ENCODE peak calls at places on chromosomes 16 and 17, in four cellular contexts. W is H1, K is K562, N is HepG2. V is an unnamed sample.

GRCh38 chr16:11658896-11659708 is 9.2 kb upstream of the SNN start:
- DNase-seq in W (no peak), K (no peak), N (no peak), V (no peak)

GRCh38 chr16:72425571-72426341 is 253.8 kb upstream of the PMFBP1 start:
- DNase-seq in W (no peak), K (no peak), N (no peak), V (no peak)

GRCh38 chr16:18945233-18945632 is 19.0 kb upstream of the SMG1 start:
- DNase-seq in W (no peak), K (no peak), N (no peak), V (no peak)

GRCh38 chr16:71542377-71542776 is 16.2 kb downstream of the CHST4 start:
- DNase-seq in W (no peak), K (peak; percentile 44), N (peak; percentile 63), V (no peak)

GRCh38 chr17:6940186-6940649 is 55.6 kb upstream of the ALOX12 start:
- DNase-seq in W (no peak), K (peak; percentile 49), N (no peak), V (no peak)

GRCh38 chr17:58488428-58488890 is 251 bp upstream of the HSF5 start:
- DNase-seq in W (no peak), K (no peak), N (no peak), V (no peak)

GRCh38 chr16:57229079-57229478 is 16.0 kb upstream of the ARL2BP start:
- DNase-seq in W (no peak), K (no peak), N (no peak), V (no peak)

GRCh38 chr17:78879679-78880186 is 23.3 kb downstream of the CEP295NL start:
- DNase-seq in W (no peak), K (peak; percentile 44), N (no peak), V (no peak)

GRCh38 chr16:1781758-1782407 is 488 bp downstream of the SPSB3 start:
- DNase-seq in W (no peak), K (no peak), N (no peak), V (no peak)

GRCh38 chr16:74726736-74727135 is 26.1 kb upstream of the MLKL start:
- DNase-seq in W (peak; percentile 58), K (peak; percentile 63), N (peak; percentile 50), V (no peak)

GRCh38 chr16:71288570-71288889 is 672 bp downstream of the CMTR2 start:
- DNase-seq in W (no peak), K (no peak), N (no peak), V (no peak)

GRCh38 chr16:54282202-54282922 is 4.2 kb downstream of the IRX3 start:
- DNase-seq in W (no peak), K (peak; percentile 71), N (no peak), V (no peak)

GRCh38 chr16:27445502-27446175 is 43.7 kb downstream of the IL21R start:
- DNase-seq in W (no peak), K (no peak), N (no peak), V (no peak)

GRCh38 chr17:41178341-41178740 is 320 bp upstream of the KRTAP4-2 start:
- DNase-seq in W (no peak), K (no peak), N (no peak), V (no peak)

GRCh38 chr16:13892301-13892700 is 27.7 kb upstream of the ERCC4 start:
- DNase-seq in W (no peak), K (no peak), N (no peak), V (no peak)

DNA sequence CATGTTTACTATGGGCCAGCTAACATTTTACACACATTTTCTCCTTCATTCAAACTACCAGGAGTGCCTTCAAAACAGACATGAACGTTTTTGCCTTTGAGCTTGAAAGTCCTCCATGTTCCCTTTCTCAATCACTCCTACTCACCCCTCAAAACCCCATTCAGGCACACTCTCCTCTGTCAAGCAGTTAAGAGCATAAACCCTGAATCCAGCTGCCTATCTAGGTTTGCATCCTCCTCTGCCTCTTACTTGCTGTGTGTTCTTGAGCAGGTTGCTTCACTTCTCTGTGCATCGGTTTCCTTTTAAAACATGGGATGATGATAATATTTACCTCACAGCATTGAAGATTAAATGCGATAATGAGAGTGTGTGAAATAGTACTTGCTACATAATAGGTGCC is 215.3 kb downstream of the HAPSTR1 start:
- DNase-seq in W (no peak), K (no peak), N (no peak), V (no peak)
- TF ChIP-seq BRCA1 in W (no peak), K (no peak), N (no peak), V (no peak)

GRCh38 chr16:61900482-61900881 is 135.8 kb downstream of the CDH8 start:
- DNase-seq in W (no peak), K (no peak), N (no peak), V (no peak)
- TF ChIP-seq BRCA1 in W (no peak), K (no peak), N (no peak), V (no peak)

GRCh38 chr16:53156516-53156915 is 101.7 kb downstream of the CHD9 start:
- DNase-seq in W (no peak), K (no peak), N (no peak), V (no peak)
- TF ChIP-seq BRCA1 in W (no peak), K (no peak), N (no peak), V (no peak)

GRCh38 chr16:68732068-68732680 is 4.9 kb upstream of the CDH1 start:
- DNase-seq in W (no peak), K (peak; percentile 86), N (peak; percentile 62), V (no peak)
- TF ChIP-seq BRCA1 in W (no peak), K (no peak), N (no peak), V (no peak)

DNA sequence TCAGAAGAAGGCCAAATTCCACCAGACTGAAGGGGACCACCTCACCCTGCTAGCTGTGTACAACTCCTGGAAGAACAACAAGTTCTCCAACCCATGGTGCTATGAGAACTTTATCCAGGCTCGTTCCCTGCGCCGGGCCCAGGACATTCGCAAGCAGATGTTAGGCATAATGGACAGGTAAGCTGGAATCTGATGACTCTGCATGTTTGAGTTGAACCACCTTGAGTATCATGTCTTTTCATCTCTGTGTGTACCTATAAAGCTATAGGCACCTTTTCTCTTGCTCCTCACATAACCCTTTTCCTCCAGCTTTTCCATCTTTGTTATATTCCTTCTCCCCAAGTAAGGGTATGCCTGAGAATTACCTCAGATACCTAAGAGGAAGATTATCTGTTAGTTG is 24.8 kb downstream of the ETV4 start:
- DNase-seq in W (no peak), K (no peak), N (no peak), V (no peak)
- TF ChIP-seq BRCA1 in W (no peak), K (no peak), N (no peak), V (no peak)

GRCh38 chr16:50065624-50066481 is at the start of gene HEATR3:
- DNase-seq in W (peak; percentile 84), K (peak; percentile 96), N (peak; percentile 88), V (peak; percentile 82)

GRCh38 chr16:50067290-50067853 is 1.6 kb downstream of the HEATR3 start:
- DNase-seq in W (no peak), K (no peak), N (peak; percentile 79), V (no peak)

GRCh38 chr16:50066482-50067289 is 916 bp downstream of the HEATR3 start:
- DNase-seq in W (no peak), K (no peak), N (no peak), V (no peak)

GRCh38 chr16:50068550-50068949 is 2.8 kb downstream of the HEATR3 start:
- DNase-seq in W (no peak), K (no peak), N (no peak), V (no peak)

DNA sequence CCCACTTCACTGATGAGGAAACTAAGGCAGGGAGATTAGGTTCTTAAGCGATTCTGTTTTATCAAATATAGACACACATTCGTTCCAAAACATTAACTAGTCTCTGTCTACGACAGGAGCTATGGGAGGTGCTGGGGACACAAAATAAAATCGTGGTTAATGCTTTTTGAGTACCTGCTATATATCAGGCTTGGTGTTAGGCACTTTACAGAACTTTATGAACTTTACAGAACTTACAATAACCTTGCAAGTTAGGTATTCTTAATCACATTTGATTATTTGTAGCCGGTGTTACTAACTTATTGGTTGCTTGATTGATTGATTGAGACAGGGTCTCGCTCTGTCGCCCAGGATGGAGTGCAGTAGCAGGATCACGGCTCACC is 538 bp upstream of the HEATR3 start:
- DNase-seq in W (no peak), K (no peak), N (no peak), V (no peak)
- TF ChIP-seq BRCA1 in W (no peak), K (no peak), N (no peak), V (no peak)